ENCODE peak calls at places on chromosomes 13 and 19, in four cellular contexts. C, H, O and V are unnamed samples.

GRCh38 chr13:104980571-104980970 is 1554.9 kb downstream of the EFNB2 start:
- DNase-seq in O (no peak), C (no peak), H (no peak), V (no peak)

GRCh38 chr19:1085676-1086442 is 9.3 kb downstream of the POLR2E start:
- DNase-seq in O (no peak), C (no peak), H (no peak), V (no peak)

GRCh38 chr13:99655351-99656091 is 154.2 kb downstream of the TM9SF2 start:
- DNase-seq in C (no peak), O (no peak), H (peak; percentile 49), V (no peak)

GRCh38 chr13:39835253-39835652 is 179.8 kb downstream of the COG6 start:
- DNase-seq in C (no peak), H (no peak), O (no peak), V (no peak)

GRCh38 chr19:17826508-17827056 is 5.3 kb upstream of the INSL3 start:
- DNase-seq in H (no peak), O (no peak), C (no peak), V (no peak)

GRCh38 chr13:63855457-63856118 is 2439.9 kb upstream of the PCDH20 start:
- DNase-seq in O (no peak), H (no peak), C (no peak), V (no peak)

GRCh38 chr19:1657632-1658445 is 5.4 kb upstream of the TCF3 start:
- DNase-seq in O (no peak), C (no peak), H (no peak), V (no peak)

GRCh38 chr19:51000981-51001380 is 423 bp downstream of the KLK8 start:
- DNase-seq in C (no peak), O (no peak), H (no peak), V (no peak)

GRCh38 chr13:22592515-22592914 is 588.3 kb upstream of the SGCG start:
- DNase-seq in O (no peak), H (no peak), C (no peak), V (no peak)

GRCh38 chr19:7099597-7099921 is 30.1 kb downstream of the ZNF557 start:
- DNase-seq in H (no peak), C (peak; percentile 30), O (no peak), V (no peak)

GRCh38 chr13:110017379-110017778 is 231.0 kb upstream of the IRS2 start:
- DNase-seq in O (no peak), H (peak; percentile 97), C (no peak), V (no peak)

GRCh38 chr13:113022391-113023216 is 53.6 kb downstream of the MCF2L start:
- DNase-seq in C (no peak), O (no peak), H (no peak), V (no peak)

GRCh38 chr13:27440408-27440807 is 10.0 kb downstream of the MTIF3 start:
- DNase-seq in O (no peak), C (no peak), H (no peak), V (no peak)

GRCh38 chr13:110431851-110432294 is 124.8 kb downstream of the COL4A2 start:
- DNase-seq in H (no peak), C (no peak), O (no peak), V (no peak)

GRCh38 chr13:109348514-109349340 is 437.7 kb downstream of the IRS2 start:
- DNase-seq in O (no peak), C (no peak), H (peak; percentile 78), V (no peak)

GRCh38 chr19:45933759-45934158 is 19.2 kb upstream of the NANOS2 start:
- DNase-seq in C (no peak), O (no peak), H (no peak), V (no peak)

GRCh38 chr13:108929532-108929931 is 300.1 kb downstream of the MYO16 start:
- DNase-seq in H (no peak), C (no peak), O (no peak), V (no peak)

GRCh38 chr13:102902789-102903347 is 57.0 kb downstream of the ERCC5 start:
- DNase-seq in O (no peak), H (no peak), C (no peak), V (no peak)

GRCh38 chr13:24228852-24229458 is 68.4 kb downstream of the SPATA13 start:
- DNase-seq in C (no peak), O (peak; percentile 20), H (peak; percentile 61), V (no peak)

GRCh38 chr13:32284927-32285632 is 30.1 kb downstream of the ZAR1L start:
- DNase-seq in O (no peak), H (peak; percentile 80), C (no peak), V (no peak)

GRCh38 chr19:16327911-16328823 is 3.5 kb downstream of the KLF2 start:
- DNase-seq in O (peak; percentile 72), C (no peak), H (peak; percentile 46), V (no peak)

GRCh38 chr19:2271516-2272103 is 10.4 kb downstream of the PEAK3 start:
- DNase-seq in O (no peak), H (peak; percentile 91), C (no peak), V (no peak)

GRCh38 chr13:110138700-110139036 is 168.3 kb downstream of the COL4A1 start:
- DNase-seq in H (no peak), O (no peak), C (no peak), V (no peak)

GRCh38 chr13:59458908-59459579 is 704.7 kb downstream of the DIAPH3 start:
- DNase-seq in H (peak; percentile 67), C (no peak), O (no peak), V (no peak)

GRCh38 chr13:83880275-83881027 is 1.8 kb downstream of the SLITRK1 start:
- DNase-seq in O (no peak), C (no peak), H (peak; percentile 13), V (no peak)

GRCh38 chr19:3494559-3494958 is 5.9 kb downstream of the DOHH start:
- DNase-seq in C (no peak), O (peak; percentile 38), H (no peak), V (no peak)

GRCh38 chr19:13072206-13072898 is 30.3 kb downstream of the LYL1 start:
- DNase-seq in O (no peak), H (no peak), C (no peak), V (no peak)

GRCh38 chr19:58396691-58397532 is 1.5 kb downstream of the RNF225 start:
- DNase-seq in H (no peak), C (no peak), O (no peak), V (no peak)

GRCh38 chr19:39207293-39207836 is 3.3 kb upstream of the SYCN start:
- DNase-seq in O (no peak), H (no peak), C (no peak), V (no peak)

GRCh38 chr13:112260108-112261055 is 115.8 kb upstream of the SPACA7 start:
- DNase-seq in C (no peak), O (no peak), H (no peak), V (no peak)

GRCh38 chr13:111066544-111066943 is 48.6 kb upstream of the ARHGEF7 start:
- DNase-seq in C (no peak), O (no peak), H (no peak), V (no peak)

GRCh38 chr13:62250501-62251175 is 835.0 kb upstream of the PCDH20 start:
- DNase-seq in C (no peak), H (no peak), O (no peak), V (no peak)

GRCh38 chr13:110702591-110703526 is 3.1 kb downstream of the CARS2 start:
- DNase-seq in O (no peak), C (no peak), H (peak; percentile 13), V (no peak)

GRCh38 chr13:21458457-21458815 is 667 bp downstream of the ZDHHC20 start:
- DNase-seq in C (no peak), O (peak; percentile 38), H (peak; percentile 24), V (peak; percentile 13)

GRCh38 chr13:88031980-88032562 is 360.9 kb downstream of the SLITRK5 start:
- DNase-seq in O (no peak), C (no peak), H (peak; percentile 5), V (no peak)